ENCODE peak calls at places on chromosome 11, in nine cellular contexts. N is heart right ventricle; D is cardiac muscle cell; Q is AG04450; U is substantia nigra; S is CD8-positive, alpha-beta T cell; W is left ventricle myocardium inferior; Z is HL-60; G is PC-9. O is an unnamed sample.

GRCh38 chr11:26618441-26618840 is 46.4 kb upstream of the MUC15 start:
- DNase-seq in N (no peak), D (no peak), Q (no peak), U (no peak), S (no peak), W (no peak), Z (no peak), G (no peak), O (no peak)

GRCh38 chr11:126523441-126523840 is 168.0 kb downstream of the ST3GAL4 start:
- DNase-seq in N (no peak), D (no peak), Q (no peak), U (no peak), S (no peak), W (no peak), Z (no peak), G (no peak), O (no peak)

GRCh38 chr11:78318321-78318720 is 99.3 kb downstream of the GAB2 start:
- DNase-seq in N (no peak), D (peak), Q (no peak), U (no peak), S (no peak), W (no peak), Z (no peak), G (no peak), O (no peak)

GRCh38 chr11:106306942-106307341 is 229.5 kb downstream of the AASDHPPT start:
- DNase-seq in N (no peak), D (no peak), Q (no peak), U (no peak), S (no peak), W (no peak), Z (no peak), G (no peak), O (no peak)

GRCh38 chr11:103637250-103637649 is 399.2 kb upstream of the DDI1 start:
- DNase-seq in N (no peak), D (no peak), Q (no peak), U (no peak), S (no peak), W (no peak), Z (no peak), G (no peak), O (no peak)

GRCh38 chr11:117717485-117718314 is 79.3 kb downstream of the DSCAML1 start:
- DNase-seq in N (peak), D (no peak), Q (no peak), U (peak), S (no peak), W (peak), Z (no peak), G (peak), O (no peak)

GRCh38 chr11:27293500-27294417 is 69.3 kb downstream of the CCDC34 start:
- DNase-seq in N (no peak), D (peak), Q (no peak), U (no peak), S (no peak), W (no peak), Z (no peak), G (no peak), O (no peak)

GRCh38 chr11:16945671-16946469 is 68.3 kb downstream of the PLEKHA7 start:
- DNase-seq in N (peak), D (peak), Q (no peak), U (peak), S (no peak), W (peak), Z (peak), G (peak), O (no peak)

GRCh38 chr11:72352859-72353551 is 81.3 kb downstream of the CLPB start:
- DNase-seq in N (no peak), D (peak), Q (peak), U (peak), S (no peak), W (no peak), Z (no peak), G (no peak), O (no peak)

GRCh38 chr11:132962026-132962425 is 570.3 kb downstream of the OPCML start:
- DNase-seq in N (no peak), D (peak), Q (peak), U (no peak), S (no peak), W (no peak), Z (no peak), G (no peak), O (no peak)

GRCh38 chr11:94766656-94767291 is 1.4 kb upstream of the AMOTL1 start:
- DNase-seq in N (no peak), D (peak), Q (no peak), U (no peak), S (no peak), W (no peak), Z (no peak), G (peak), O (no peak)

DNA sequence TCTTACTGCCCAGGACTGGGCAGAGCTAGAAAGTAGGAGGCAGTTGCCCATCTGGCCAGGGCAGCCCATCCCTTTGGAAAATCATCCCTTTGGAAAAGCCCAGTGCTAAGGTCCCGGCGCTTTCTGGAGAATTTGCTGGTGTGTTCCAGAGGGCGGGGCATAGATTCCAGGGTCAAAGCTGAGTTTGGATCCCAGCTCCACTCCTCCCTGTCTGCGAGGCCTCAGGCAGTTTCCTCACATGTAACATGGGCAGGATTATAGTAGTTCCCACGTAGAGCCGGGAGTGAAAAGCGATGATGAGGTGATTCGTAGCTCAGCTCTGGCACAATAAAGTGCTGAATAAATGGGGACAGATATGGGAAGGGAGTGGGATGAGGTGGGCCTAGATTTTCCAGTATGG is 31.4 kb upstream of the LRRC10B start:
- DNase-seq in N (no peak), D (no peak), Q (no peak), U (no peak), S (no peak), W (no peak), Z (no peak), G (no peak), O (no peak)
- H3K27ac ChIP-seq in N (peak), D (no peak), Q (no peak), U (no peak), S (no peak), W (peak), Z (no peak), G (no peak), O (no peak)

DNA sequence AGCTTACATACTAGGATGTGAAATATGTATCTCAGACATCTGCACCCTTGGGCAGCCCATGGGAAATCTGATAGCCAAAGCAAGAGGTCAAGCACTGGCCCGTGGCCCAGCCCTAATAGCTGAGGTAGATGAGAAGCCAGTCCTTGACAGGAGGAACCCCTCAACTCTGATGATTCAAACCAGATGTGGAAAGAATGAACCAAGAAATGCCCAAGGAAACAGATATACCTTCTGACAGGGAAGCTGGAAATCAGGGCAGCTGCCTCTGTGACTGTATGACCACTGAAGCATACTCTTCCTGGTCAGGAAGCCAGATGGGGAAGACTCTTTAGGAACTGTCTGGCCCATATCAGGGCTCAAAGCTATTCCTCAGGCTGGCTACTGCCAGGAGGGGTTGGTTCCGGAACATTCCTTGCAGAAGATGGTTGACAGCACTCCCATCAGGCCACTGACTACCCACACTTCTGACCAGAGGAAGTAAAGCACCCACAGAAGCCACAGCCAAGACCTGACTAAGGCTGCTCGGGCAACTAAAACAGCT is 124.2 kb downstream of the SWAP70 start:
- DNase-seq in N (no peak), D (peak), Q (peak), U (no peak), S (no peak), W (peak), Z (peak), G (no peak), O (no peak)
- H3K27ac ChIP-seq in N (no peak), D (peak), Q (peak), U (no peak), S (no peak), W (peak), Z (no peak), G (no peak), O (no peak)

GRCh38 chr11:44006882-44007495 is 40.8 kb upstream of the ACCSL start:
- DNase-seq in N (no peak), D (no peak), Q (no peak), U (no peak), S (no peak), W (no peak), Z (no peak), G (no peak), O (no peak)
- H3K27ac ChIP-seq in N (peak), D (peak), Q (no peak), U (no peak), S (no peak), W (peak), Z (no peak), G (no peak), O (no peak)

DNA sequence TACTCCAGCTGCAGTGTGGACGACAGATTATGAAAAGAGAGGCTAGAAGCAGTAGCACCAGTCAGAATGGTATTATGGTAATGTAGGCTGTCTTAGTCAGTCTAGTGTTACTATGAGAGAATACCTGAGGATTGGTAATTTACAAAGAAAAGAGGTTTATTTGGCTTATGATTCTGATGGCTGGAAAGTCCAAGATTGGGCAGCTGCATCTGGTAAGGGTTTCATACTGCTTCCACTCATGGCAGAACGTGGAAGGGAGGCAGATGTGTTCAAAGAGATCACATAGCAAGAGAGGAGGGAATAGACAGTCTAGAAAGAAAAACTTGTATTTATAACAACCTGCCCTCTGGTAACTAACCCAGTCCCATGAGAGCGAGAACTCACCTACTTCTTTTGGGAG is 77.3 kb upstream of the NAV2 start:
- DNase-seq in N (no peak), D (no peak), Q (no peak), U (no peak), S (no peak), W (no peak), Z (no peak), G (no peak), O (no peak)
- H3K27ac ChIP-seq in N (no peak), D (no peak), Q (no peak), U (no peak), S (no peak), W (no peak), Z (no peak), G (no peak), O (no peak)

GRCh38 chr11:86696004-86696403 is 23.6 kb upstream of the ME3 start:
- DNase-seq in N (no peak), D (peak), Q (peak), U (no peak), S (no peak), W (no peak), Z (no peak), G (peak), O (no peak)

GRCh38 chr11:86696451-86696850 is 24.0 kb upstream of the ME3 start:
- DNase-seq in N (no peak), D (no peak), Q (no peak), U (no peak), S (no peak), W (no peak), Z (no peak), G (no peak), O (no peak)

GRCh38 chr11:86693501-86693900 is 21.1 kb upstream of the ME3 start:
- DNase-seq in N (no peak), D (peak), Q (no peak), U (no peak), S (no peak), W (no peak), Z (no peak), G (no peak), O (no peak)

GRCh38 chr11:86692746-86693145 is 20.3 kb upstream of the ME3 start:
- DNase-seq in N (no peak), D (no peak), Q (no peak), U (no peak), S (no peak), W (no peak), Z (no peak), G (no peak), O (no peak)

DNA sequence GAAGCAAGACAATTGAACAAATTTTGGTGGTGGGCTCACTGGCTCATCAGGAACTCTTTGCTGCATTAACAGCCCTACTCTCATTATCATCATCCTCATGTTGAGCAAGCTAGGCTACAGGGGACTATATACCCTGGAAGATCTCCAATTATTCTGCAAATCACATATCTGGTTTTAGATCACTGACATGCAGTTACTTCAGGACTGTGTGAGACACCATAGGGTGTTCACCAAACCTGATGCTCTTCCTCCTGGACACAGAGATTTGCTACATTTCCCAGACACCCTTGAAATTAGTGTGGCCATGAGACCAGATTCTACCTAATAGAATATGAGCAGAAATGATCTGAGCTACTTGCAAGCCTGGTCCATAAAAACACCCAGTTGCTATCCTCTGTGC is 23.0 kb upstream of the ME3 start:
- DNase-seq in N (no peak), D (no peak), Q (no peak), U (no peak), S (no peak), W (no peak), Z (no peak), G (no peak), O (no peak)
- H3K27ac ChIP-seq in N (no peak), D (no peak), Q (no peak), U (no peak), S (no peak), W (no peak), Z (no peak), G (peak), O (no peak)

GRCh38 chr11:18013790-18014507 is 1.1 kb upstream of the SERGEF start:
- DNase-seq in N (no peak), D (peak), Q (no peak), U (no peak), S (no peak), W (no peak), Z (no peak), G (peak), O (peak)
- H3K27ac ChIP-seq in N (peak), D (peak), Q (no peak), U (peak), S (peak), W (peak), Z (peak), G (no peak), O (peak)

GRCh38 chr11:102581091-102581490 is 44.0 kb downstream of the MMP20 start:
- DNase-seq in N (no peak), D (no peak), Q (no peak), U (no peak), S (no peak), W (no peak), Z (no peak), G (no peak), O (no peak)
- H3K27ac ChIP-seq in N (no peak), D (no peak), Q (no peak), U (no peak), S (no peak), W (no peak), Z (no peak), G (no peak), O (no peak)

DNA sequence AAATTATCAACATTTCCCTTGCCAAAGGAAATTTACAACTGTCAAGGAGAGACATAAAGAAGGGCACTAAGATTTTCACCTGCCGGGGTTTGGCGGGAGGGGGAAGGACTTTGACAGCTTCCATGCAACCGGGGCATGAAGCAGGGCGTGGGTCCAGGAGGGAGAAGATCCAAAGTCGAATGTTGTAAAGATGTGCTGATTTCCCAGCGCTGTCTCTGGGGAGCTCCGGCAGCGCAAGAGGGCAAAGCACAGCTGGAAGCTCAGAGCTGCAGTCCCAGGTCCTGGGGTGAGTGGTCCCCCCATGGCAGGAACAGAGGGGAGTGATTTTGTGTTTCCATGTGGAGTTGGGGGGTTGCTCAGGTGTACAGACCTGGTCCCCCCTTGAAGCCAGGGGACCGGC is at the start of gene MS4A10:
- DNase-seq in N (no peak), D (no peak), Q (no peak), U (no peak), S (no peak), W (no peak), Z (no peak), G (no peak), O (no peak)
- H3K27ac ChIP-seq in N (no peak), D (no peak), Q (no peak), U (no peak), S (no peak), W (no peak), Z (no peak), G (no peak), O (no peak)

O was measured in naive thymus-derived CD4-positive, alpha-beta T cell.